ENCODE peak calls at places on chromosomes 2 and 18, in eight cellular contexts. One of them, this sample, is unnamed. For H3K27me3, the result is how much of the 10 kb centered on the place peaks cover.

GRCh38 chr2:230205034-230205433 is 14.8 kb downstream of the SP110 start:
- DNase-seq in uterus: no peak
- DNase-seq in HAP-1: no peak
- DNase-seq in Karpas-422: peak
- DNase-seq in left ventricle myocardium inferior: no peak
- DNase-seq in astrocyte: no peak
- DNase-seq in GM23248: no peak
- DNase-seq in CD8-positive, alpha-beta T cell: no peak
- DNase-seq in this sample: no peak

GRCh38 chr2:708667-709066 is 31.5 kb upstream of the TMEM18 start:
- DNase-seq in left ventricle myocardium inferior: no peak
- DNase-seq in CD8-positive, alpha-beta T cell: no peak
- DNase-seq in uterus: no peak
- DNase-seq in HAP-1: no peak
- DNase-seq in GM23248: no peak
- DNase-seq in Karpas-422: no peak
- DNase-seq in astrocyte: no peak
- DNase-seq in this sample: no peak

GRCh38 chr2:8204691-8205090 is 477.2 kb upstream of the ID2 start:
- DNase-seq in Karpas-422: no peak
- DNase-seq in GM23248: peak
- DNase-seq in CD8-positive, alpha-beta T cell: no peak
- DNase-seq in left ventricle myocardium inferior: no peak
- DNase-seq in uterus: no peak
- DNase-seq in astrocyte: no peak
- DNase-seq in HAP-1: no peak
- DNase-seq in this sample: no peak

GRCh38 chr2:139055165-139055564 is 275.0 kb upstream of the NXPH2 start:
- DNase-seq in GM23248: no peak
- DNase-seq in Karpas-422: no peak
- DNase-seq in left ventricle myocardium inferior: no peak
- DNase-seq in HAP-1: no peak
- DNase-seq in uterus: no peak
- DNase-seq in astrocyte: no peak
- DNase-seq in CD8-positive, alpha-beta T cell: no peak
- DNase-seq in this sample: no peak

GRCh38 chr2:38600242-38600891 is 2.4 kb downstream of the HNRNPLL start:
- DNase-seq in CD8-positive, alpha-beta T cell: no peak
- DNase-seq in HAP-1: peak
- DNase-seq in astrocyte: no peak
- DNase-seq in Karpas-422: peak
- DNase-seq in uterus: no peak
- DNase-seq in GM23248: peak
- DNase-seq in left ventricle myocardium inferior: no peak
- DNase-seq in this sample: peak

GRCh38 chr2:124538549-124538948 is 513.5 kb downstream of the CNTNAP5 start:
- DNase-seq in GM23248: no peak
- DNase-seq in HAP-1: no peak
- DNase-seq in astrocyte: no peak
- DNase-seq in CD8-positive, alpha-beta T cell: no peak
- DNase-seq in left ventricle myocardium inferior: no peak
- DNase-seq in Karpas-422: no peak
- DNase-seq in uterus: no peak
- DNase-seq in this sample: no peak

GRCh38 chr18:41569867-41570266 is 385.2 kb upstream of the PIK3C3 start:
- DNase-seq in Karpas-422: no peak
- DNase-seq in CD8-positive, alpha-beta T cell: no peak
- DNase-seq in HAP-1: no peak
- DNase-seq in astrocyte: no peak
- DNase-seq in uterus: no peak
- DNase-seq in GM23248: no peak
- DNase-seq in left ventricle myocardium inferior: no peak
- DNase-seq in this sample: no peak

GRCh38 chr2:115161531-115162453 is 719.4 kb downstream of the DPP10 start:
- DNase-seq in HAP-1: peak
- DNase-seq in Karpas-422: no peak
- DNase-seq in CD8-positive, alpha-beta T cell: no peak
- DNase-seq in left ventricle myocardium inferior: no peak
- DNase-seq in GM23248: no peak
- DNase-seq in astrocyte: no peak
- DNase-seq in uterus: no peak
- DNase-seq in this sample: peak

GRCh38 chr2:175037941-175038340 is 32.8 kb upstream of the CHN1 start:
- DNase-seq in astrocyte: no peak
- DNase-seq in uterus: no peak
- DNase-seq in GM23248: no peak
- DNase-seq in Karpas-422: no peak
- DNase-seq in CD8-positive, alpha-beta T cell: no peak
- DNase-seq in left ventricle myocardium inferior: no peak
- DNase-seq in HAP-1: no peak
- DNase-seq in this sample: no peak

GRCh38 chr18:55384551-55385275 is 203.3 kb downstream of the TCF4 start:
- DNase-seq in Karpas-422: peak
- DNase-seq in astrocyte: peak
- DNase-seq in CD8-positive, alpha-beta T cell: no peak
- DNase-seq in uterus: peak
- DNase-seq in HAP-1: peak
- DNase-seq in left ventricle myocardium inferior: no peak
- DNase-seq in GM23248: peak
- DNase-seq in this sample: peak

GRCh38 chr2:169819106-169819505 is 5.6 kb downstream of the METTL5 start:
- DNase-seq in Karpas-422: no peak
- DNase-seq in GM23248: peak
- DNase-seq in CD8-positive, alpha-beta T cell: no peak
- DNase-seq in HAP-1: peak
- DNase-seq in uterus: no peak
- DNase-seq in astrocyte: no peak
- DNase-seq in left ventricle myocardium inferior: no peak
- DNase-seq in this sample: no peak

GRCh38 chr18:22488554-22488953 is 70.8 kb upstream of the CTAGE1 start:
- DNase-seq in astrocyte: no peak
- DNase-seq in HAP-1: no peak
- DNase-seq in GM23248: peak
- DNase-seq in CD8-positive, alpha-beta T cell: no peak
- DNase-seq in uterus: no peak
- DNase-seq in left ventricle myocardium inferior: peak
- DNase-seq in Karpas-422: no peak
- DNase-seq in this sample: no peak

GRCh38 chr2:85862426-85862825 is 26.4 kb downstream of the ST3GAL5 start:
- DNase-seq in astrocyte: peak
- DNase-seq in HAP-1: no peak
- DNase-seq in CD8-positive, alpha-beta T cell: no peak
- DNase-seq in GM23248: no peak
- DNase-seq in Karpas-422: no peak
- DNase-seq in uterus: no peak
- DNase-seq in left ventricle myocardium inferior: no peak
- DNase-seq in this sample: no peak

GRCh38 chr2:61855178-61855523 is 1.3 kb upstream of the FAM161A start:
- DNase-seq in astrocyte: peak
- DNase-seq in left ventricle myocardium inferior: no peak
- DNase-seq in Karpas-422: no peak
- DNase-seq in CD8-positive, alpha-beta T cell: no peak
- DNase-seq in uterus: no peak
- DNase-seq in HAP-1: no peak
- DNase-seq in GM23248: no peak
- DNase-seq in this sample: peak

GRCh38 chr2:1816414-1816911 is 72.1 kb upstream of the PXDN start:
- DNase-seq in Karpas-422: no peak
- DNase-seq in left ventricle myocardium inferior: peak
- DNase-seq in uterus: peak
- DNase-seq in CD8-positive, alpha-beta T cell: no peak
- DNase-seq in astrocyte: peak
- DNase-seq in GM23248: peak
- DNase-seq in HAP-1: no peak
- DNase-seq in this sample: no peak

GRCh38 chr2:13002948-13003347 is 286.2 kb downstream of the TRIB2 start:
- DNase-seq in GM23248: no peak
- DNase-seq in Karpas-422: no peak
- DNase-seq in left ventricle myocardium inferior: no peak
- DNase-seq in CD8-positive, alpha-beta T cell: no peak
- DNase-seq in uterus: no peak
- DNase-seq in HAP-1: no peak
- DNase-seq in astrocyte: no peak
- DNase-seq in this sample: no peak

GRCh38 chr2:25684577-25684976 is 11.2 kb upstream of the DTNB start:
- DNase-seq in Karpas-422: no peak
- DNase-seq in left ventricle myocardium inferior: no peak
- DNase-seq in CD8-positive, alpha-beta T cell: no peak
- DNase-seq in uterus: no peak
- DNase-seq in GM23248: no peak
- DNase-seq in HAP-1: no peak
- DNase-seq in astrocyte: no peak
- DNase-seq in this sample: no peak

GRCh38 chr2:55136138-55136541 is 85.9 kb upstream of the RTN4 start:
- DNase-seq in left ventricle myocardium inferior: no peak
- DNase-seq in GM23248: no peak
- DNase-seq in astrocyte: no peak
- DNase-seq in uterus: no peak
- DNase-seq in CD8-positive, alpha-beta T cell: no peak
- DNase-seq in Karpas-422: no peak
- DNase-seq in HAP-1: peak
- DNase-seq in this sample: no peak

GRCh38 chr2:214830794-214831346 is 21.4 kb upstream of the BARD1 start:
- DNase-seq in CD8-positive, alpha-beta T cell: no peak
- DNase-seq in Karpas-422: peak
- DNase-seq in HAP-1: no peak
- DNase-seq in GM23248: peak
- DNase-seq in left ventricle myocardium inferior: no peak
- DNase-seq in uterus: no peak
- DNase-seq in astrocyte: no peak
- DNase-seq in this sample: peak

DNA sequence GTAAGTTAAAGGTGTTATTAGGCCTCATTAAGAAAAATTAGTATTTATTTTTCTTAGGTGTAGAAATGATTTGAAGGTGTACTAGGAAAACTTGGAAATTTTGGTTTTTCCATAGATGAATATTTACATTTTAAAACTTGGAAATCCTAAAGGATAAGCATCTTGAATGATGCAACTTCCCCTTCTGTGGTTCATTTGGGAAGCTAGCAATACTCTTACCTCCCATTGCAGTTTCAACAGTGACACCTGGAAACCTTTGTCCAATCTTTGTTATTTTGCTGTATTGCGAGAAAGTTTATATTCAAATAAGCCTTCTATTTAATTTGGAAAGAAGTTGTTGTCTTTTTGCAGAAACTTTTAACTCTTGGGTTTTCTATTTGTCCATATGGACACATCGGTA is 68.5 kb downstream of the ZEB2 start:
- DNase-seq in CD8-positive, alpha-beta T cell: no peak
- DNase-seq in HAP-1: no peak
- DNase-seq in left ventricle myocardium inferior: no peak
- DNase-seq in Karpas-422: no peak
- DNase-seq in GM23248: no peak
- DNase-seq in uterus: no peak
- DNase-seq in astrocyte: no peak
- DNase-seq in this sample: no peak
- H3K27me3 ChIP-seq in CD8-positive, alpha-beta T cell: under half
- H3K27me3 ChIP-seq in HAP-1: under half
- H3K27me3 ChIP-seq in left ventricle myocardium inferior: under half
- H3K27me3 ChIP-seq in Karpas-422: under half
- H3K27me3 ChIP-seq in GM23248: under half
- H3K27me3 ChIP-seq in uterus: under half
- H3K27me3 ChIP-seq in astrocyte: under half
- H3K27me3 ChIP-seq in this sample: under half

GRCh38 chr2:60318544-60318943 is 234.9 kb downstream of the BCL11A start:
- DNase-seq in Karpas-422: no peak
- DNase-seq in astrocyte: no peak
- DNase-seq in left ventricle myocardium inferior: no peak
- DNase-seq in CD8-positive, alpha-beta T cell: no peak
- DNase-seq in GM23248: peak
- DNase-seq in HAP-1: no peak
- DNase-seq in uterus: no peak
- DNase-seq in this sample: no peak

GRCh38 chr2:60317029-60317386 is 236.4 kb downstream of the BCL11A start:
- DNase-seq in left ventricle myocardium inferior: no peak
- DNase-seq in GM23248: no peak
- DNase-seq in uterus: no peak
- DNase-seq in astrocyte: no peak
- DNase-seq in HAP-1: no peak
- DNase-seq in Karpas-422: no peak
- DNase-seq in CD8-positive, alpha-beta T cell: no peak
- DNase-seq in this sample: no peak

GRCh38 chr2:60317831-60318230 is 235.6 kb downstream of the BCL11A start:
- DNase-seq in HAP-1: no peak
- DNase-seq in Karpas-422: peak
- DNase-seq in GM23248: peak
- DNase-seq in uterus: no peak
- DNase-seq in astrocyte: no peak
- DNase-seq in CD8-positive, alpha-beta T cell: no peak
- DNase-seq in left ventricle myocardium inferior: no peak
- DNase-seq in this sample: no peak

GRCh38 chr2:60316381-60317028 is 236.9 kb downstream of the BCL11A start:
- DNase-seq in left ventricle myocardium inferior: no peak
- DNase-seq in HAP-1: no peak
- DNase-seq in astrocyte: no peak
- DNase-seq in CD8-positive, alpha-beta T cell: no peak
- DNase-seq in GM23248: no peak
- DNase-seq in uterus: no peak
- DNase-seq in Karpas-422: peak
- DNase-seq in this sample: peak

DNA sequence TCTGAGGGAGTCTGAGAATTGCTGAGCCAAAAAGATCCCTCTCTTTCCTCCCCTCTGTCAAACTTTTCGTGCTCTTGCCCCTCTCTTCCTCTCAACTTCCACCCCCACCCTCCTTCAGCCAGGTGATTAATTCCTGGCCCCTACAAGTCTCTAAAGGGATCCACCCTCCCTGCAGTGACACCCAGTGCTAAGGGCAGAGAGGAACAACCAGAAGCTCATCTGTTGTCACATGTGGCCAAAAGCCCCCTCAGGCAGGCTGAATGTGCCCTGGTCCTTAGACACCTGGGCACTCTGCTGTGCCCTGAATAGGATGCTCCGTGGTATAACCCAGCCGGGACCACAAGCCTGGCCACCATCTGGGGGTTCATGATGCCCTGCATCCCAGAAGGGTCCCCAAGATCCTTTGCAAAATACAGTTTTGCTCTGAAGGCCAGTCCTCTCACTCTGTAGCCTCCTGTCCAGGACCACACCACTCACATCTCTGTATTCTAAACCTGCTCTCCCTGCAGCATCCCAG is 234.4 kb downstream of the BCL11A start:
- DNase-seq in astrocyte: no peak
- DNase-seq in HAP-1: no peak
- DNase-seq in left ventricle myocardium inferior: no peak
- DNase-seq in Karpas-422: peak
- DNase-seq in uterus: no peak
- DNase-seq in GM23248: no peak
- DNase-seq in CD8-positive, alpha-beta T cell: no peak
- DNase-seq in this sample: no peak
- H3K27me3 ChIP-seq in astrocyte: under half
- H3K27me3 ChIP-seq in HAP-1: under half
- H3K27me3 ChIP-seq in left ventricle myocardium inferior: under half
- H3K27me3 ChIP-seq in Karpas-422: under half
- H3K27me3 ChIP-seq in uterus: under half
- H3K27me3 ChIP-seq in GM23248: under half
- H3K27me3 ChIP-seq in CD8-positive, alpha-beta T cell: under half
- H3K27me3 ChIP-seq in this sample: under half

GRCh38 chr2:17355608-17356329 is 162.5 kb downstream of the RAD51AP2 start:
- DNase-seq in left ventricle myocardium inferior: no peak
- DNase-seq in GM23248: no peak
- DNase-seq in astrocyte: peak
- DNase-seq in HAP-1: no peak
- DNase-seq in uterus: no peak
- DNase-seq in Karpas-422: no peak
- DNase-seq in CD8-positive, alpha-beta T cell: no peak
- DNase-seq in this sample: no peak
- H3K27me3 ChIP-seq in left ventricle myocardium inferior: under half
- H3K27me3 ChIP-seq in GM23248: under half
- H3K27me3 ChIP-seq in astrocyte: under half
- H3K27me3 ChIP-seq in HAP-1: under half
- H3K27me3 ChIP-seq in uterus: under half
- H3K27me3 ChIP-seq in Karpas-422: under half
- H3K27me3 ChIP-seq in CD8-positive, alpha-beta T cell: under half
- H3K27me3 ChIP-seq in this sample: under half

GRCh38 chr2:240041363-240041762 is 11.1 kb upstream of the OR6B2 start:
- DNase-seq in astrocyte: no peak
- DNase-seq in GM23248: no peak
- DNase-seq in uterus: no peak
- DNase-seq in Karpas-422: no peak
- DNase-seq in CD8-positive, alpha-beta T cell: no peak
- DNase-seq in left ventricle myocardium inferior: no peak
- DNase-seq in HAP-1: no peak
- DNase-seq in this sample: no peak
- H3K27me3 ChIP-seq in astrocyte: under half
- H3K27me3 ChIP-seq in GM23248: under half
- H3K27me3 ChIP-seq in uterus: under half
- H3K27me3 ChIP-seq in Karpas-422: under half
- H3K27me3 ChIP-seq in CD8-positive, alpha-beta T cell: under half
- H3K27me3 ChIP-seq in left ventricle myocardium inferior: half or more
- H3K27me3 ChIP-seq in HAP-1: under half
- H3K27me3 ChIP-seq in this sample: half or more